ENCODE peak calls at places on chromosomes 7 and 10, in six cellular contexts. Y is sciatic nerve; J is foreskin keratinocyte; X is ACHN; H is EL; Q is activated T-cell treated with anti-CD3 and anti-CD28 coated beads, Interleukin-2, amount 50 U/mL, for 24 hours. L is an unnamed sample.

GRCh38 chr10:130928306-130928705 is 383.2 kb downstream of the TCERG1L start:
- DNase-seq in H (no peak), J (no peak), Y (no peak), X (no peak), Q (no peak), L (no peak)

GRCh38 chr10:484925-485661 is 204.4 kb downstream of the DIP2C start:
- DNase-seq in X (peak), H (no peak), Q (peak), Y (no peak), J (peak), L (no peak)

GRCh38 chr10:102781089-102781920 is 37.6 kb downstream of the WBP1L start:
- DNase-seq in Y (no peak), H (no peak), J (no peak), Q (no peak), X (no peak), L (no peak)

GRCh38 chr7:134992626-134993179 is 6.4 kb downstream of the AGBL3 start:
- DNase-seq in Y (no peak), J (no peak), Q (no peak), X (no peak), H (no peak), L (no peak)

GRCh38 chr10:44395396-44395795 is 10.5 kb upstream of the CXCL12 start:
- DNase-seq in X (no peak), J (no peak), Y (peak), Q (no peak), H (no peak), L (no peak)

GRCh38 chr7:105496501-105496900 is 25.6 kb downstream of the PUS7 start:
- DNase-seq in X (peak), Y (no peak), Q (no peak), J (peak), H (peak), L (no peak)

GRCh38 chr7:50994753-50995319 is 212.1 kb upstream of the GRB10 start:
- DNase-seq in Y (no peak), Q (no peak), J (no peak), X (no peak), H (no peak), L (no peak)

GRCh38 chr10:89153086-89153485 is 54.0 kb downstream of the CH25H start:
- DNase-seq in H (no peak), Q (no peak), X (no peak), J (peak), Y (no peak), L (no peak)

GRCh38 chr7:57178768-57179139 is 46.5 kb upstream of the ZNF479 start:
- DNase-seq in X (no peak), Q (no peak), H (no peak), J (no peak), Y (peak), L (no peak)

GRCh38 chr7:85733163-85733915 is 546.5 kb upstream of the SEMA3D start:
- DNase-seq in X (peak), Q (no peak), H (peak), J (no peak), Y (no peak), L (no peak)

GRCh38 chr7:47514818-47515217 is 67.1 kb downstream of the TNS3 start:
- DNase-seq in J (no peak), H (no peak), Y (no peak), Q (no peak), X (no peak), L (no peak)

GRCh38 chr10:97399843-97400545 is 1.1 kb downstream of the RRP12 start:
- DNase-seq in X (peak), Y (no peak), Q (peak), J (peak), H (peak), L (no peak)

GRCh38 chr7:131921016-131921415 is 364.6 kb upstream of the PODXL start:
- DNase-seq in J (peak), Q (no peak), Y (no peak), X (no peak), H (no peak), L (no peak)

GRCh38 chr7:73977626-73978618 is 50.1 kb upstream of the ELN start:
- DNase-seq in Q (no peak), Y (peak), H (no peak), J (no peak), X (no peak), L (no peak)

GRCh38 chr7:25391295-25391861 is 163.1 kb upstream of the NPVF start:
- DNase-seq in X (peak), Q (no peak), Y (no peak), H (no peak), J (no peak), L (no peak)

GRCh38 chr10:101310528-101311439 is 43.2 kb upstream of the BTRC start:
- DNase-seq in J (no peak), X (no peak), H (peak), Q (no peak), Y (no peak), L (no peak)

L was measured in endothelial cell.